ENCODE peak calls at places on chromosome 19, in ten cellular contexts. C is esophagus squamous epithelium, V is tibial nerve, O is fibroblast of lung, K is left ventricle myocardium inferior, T is Peyer's patch, Y is right atrium auricular region, N is thoracic aorta, P is brain microvascular endothelial cell, R is uterus. U is an unnamed sample.

GRCh38 chr19:1213391-1214286 is 8.1 kb downstream of the STK11 start:
- DNase-seq in C (no peak), V (no peak), O (peak; percentile 31), K (peak; percentile 60), T (peak; percentile 75), Y (peak; percentile 74), N (no peak), P (peak; percentile 73), R (peak; percentile 60), U (peak; percentile 81)

GRCh38 chr19:9818175-9818733 is 625 bp downstream of the FBXL12 start:
- DNase-seq in C (no peak), V (no peak), O (no peak), K (no peak), T (no peak), Y (no peak), N (no peak), P (no peak), R (no peak), U (no peak)

GRCh38 chr19:17549088-17549740 is 6.2 kb upstream of the COLGALT1 start:
- DNase-seq in C (no peak), V (no peak), O (no peak), K (no peak), T (no peak), Y (no peak), N (no peak), P (no peak), R (no peak), U (no peak)

GRCh38 chr19:18460900-18461299 is 23.0 kb upstream of the ISYNA1 start:
- DNase-seq in C (no peak), V (no peak), O (no peak), K (no peak), T (no peak), Y (no peak), N (no peak), P (no peak), R (no peak), U (no peak)

GRCh38 chr19:1168877-1169791 is 4.9 kb downstream of the SBNO2 start:
- DNase-seq in C (no peak), V (no peak), O (peak; percentile 86), K (no peak), T (peak; percentile 50), Y (no peak), N (no peak), P (peak; percentile 72), R (peak; percentile 72), U (peak; percentile 76)

GRCh38 chr19:10565028-10565566 is 713 bp downstream of the KRI1 start:
- DNase-seq in C (no peak), V (no peak), O (peak; percentile 32), K (no peak), T (no peak), Y (no peak), N (no peak), P (peak; percentile 24), R (peak; percentile 50), U (peak; percentile 43)

GRCh38 chr19:615619-616018 is 17.7 kb downstream of the POLRMT start:
- DNase-seq in C (no peak), V (no peak), O (no peak), K (no peak), T (peak; percentile 66), Y (no peak), N (no peak), P (no peak), R (no peak), U (no peak)

GRCh38 chr19:30665449-30665848 is 293.3 kb downstream of the ZNF536 start:
- DNase-seq in C (no peak), V (no peak), O (no peak), K (no peak), T (no peak), Y (no peak), N (no peak), P (no peak), R (no peak), U (no peak)

GRCh38 chr19:16199275-16199932 is 1.7 kb downstream of the AP1M1 start:
- DNase-seq in C (no peak), V (no peak), O (no peak), K (no peak), T (no peak), Y (no peak), N (no peak), P (no peak), R (no peak), U (no peak)
- H3K4me3 ChIP-seq in C (peak overlapping the region; percentile 62), V (peak overlapping the region; percentile 72), O (peak overlapping the region; percentile 98), K (peak overlapping the region; percentile 97), T (no peak overlapping the region), Y (peak overlapping the region; percentile 90), N (peak overlapping the region; percentile 98), P (peak overlapping the region; percentile 1), R (no peak overlapping the region), U (peak overlapping the region; percentile 99)

DNA sequence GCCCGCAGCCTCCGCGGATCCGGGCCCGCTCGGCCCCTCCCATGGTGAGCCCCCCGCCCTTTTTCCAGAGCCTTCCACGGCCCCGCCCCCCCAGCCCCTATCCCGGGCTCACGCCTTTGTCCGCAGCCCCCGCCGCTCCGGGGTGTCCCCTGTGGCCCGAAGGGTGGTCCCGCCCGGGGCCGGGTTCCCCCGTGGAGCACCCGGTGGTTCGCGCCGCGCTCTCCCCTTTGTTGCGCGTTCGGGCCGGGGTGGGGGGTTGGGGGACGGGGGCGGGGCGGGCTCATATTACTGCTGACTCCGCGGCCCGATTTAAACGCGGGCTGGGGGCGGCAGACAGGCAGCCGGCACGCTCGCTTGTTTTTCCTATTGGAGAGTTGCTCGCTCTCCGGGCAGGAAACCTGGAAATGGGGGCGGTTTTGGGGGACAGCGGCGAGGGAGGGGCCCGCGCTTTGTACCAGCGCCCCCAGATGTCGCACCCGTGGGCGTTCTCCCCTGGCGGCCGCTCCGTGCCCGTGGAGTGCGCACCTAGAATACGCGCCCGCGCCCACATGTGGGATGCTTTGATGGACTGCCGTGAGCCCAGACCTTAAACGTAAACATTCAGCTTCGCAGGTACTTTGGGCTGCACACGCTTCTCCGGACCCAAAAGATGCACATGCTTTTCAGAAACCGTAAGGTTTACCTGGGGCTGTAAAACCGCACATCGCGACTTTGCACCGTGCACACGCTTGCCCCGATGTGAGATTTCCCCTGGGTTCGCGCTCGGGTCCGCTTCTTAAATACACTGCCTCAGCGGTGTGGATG is 699 bp downstream of the PTOV1 start:
- DNase-seq in C (no peak), V (no peak), O (no peak), K (no peak), T (peak; percentile 55), Y (no peak), N (no peak), P (no peak), R (peak; percentile 51), U (no peak)
- TF ChIP-seq CTCF in C (no peak), V (no peak), O (no peak), K (no peak), T (no peak), Y (no peak), N (no peak), P (no peak), R (no peak), U (no peak)

DNA sequence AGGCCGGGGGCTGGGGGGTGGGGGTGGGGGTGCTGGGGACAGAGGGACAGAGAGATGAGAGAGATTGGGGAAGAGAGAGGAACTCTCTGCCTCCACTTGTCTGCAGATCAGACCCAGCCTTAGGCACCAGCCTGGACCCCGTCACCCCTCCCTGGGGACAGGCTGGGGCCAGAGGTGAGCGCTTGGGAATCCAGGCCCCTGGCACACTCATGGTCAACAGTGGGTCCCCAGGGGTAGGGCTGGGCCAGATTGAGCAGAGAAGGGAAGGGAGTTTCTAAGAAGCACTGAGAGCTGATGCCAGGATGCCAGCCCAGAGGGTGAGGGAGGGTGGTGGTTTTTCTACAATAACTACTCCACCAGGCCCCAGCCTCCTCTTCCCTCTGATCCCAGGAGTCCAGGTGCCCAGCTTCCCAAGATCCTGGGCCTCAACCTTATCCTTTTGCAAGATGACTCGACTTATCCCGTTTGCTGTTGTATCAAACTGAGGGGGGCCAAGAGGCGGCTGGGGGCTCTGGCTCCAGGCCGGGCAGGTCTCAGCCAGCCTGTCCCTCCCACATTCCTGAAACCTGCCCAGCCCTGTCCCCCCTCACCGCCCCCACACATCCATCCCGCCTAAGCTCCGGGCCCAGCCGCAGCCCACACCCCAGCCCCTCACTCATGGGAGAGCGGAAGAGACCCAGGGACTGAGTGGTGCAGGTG is 1.1 kb downstream of the BCAM start:
- DNase-seq in C (no peak), V (no peak), O (no peak), K (no peak), T (no peak), Y (no peak), N (no peak), P (no peak), R (peak; percentile 40), U (no peak)
- H3K4me3 ChIP-seq in C (peak overlapping the region; percentile 57), V (peak overlapping the region; percentile 66), O (no peak overlapping the region), K (peak overlapping the region; percentile 86), T (no peak overlapping the region), Y (peak overlapping the region; percentile 66), N (peak overlapping the region; percentile 92), P (no peak overlapping the region), R (peak overlapping the region; percentile 64), U (no peak overlapping the region)

GRCh38 chr19:32658527-32658926 is 16.5 kb downstream of the ANKRD27 start:
- DNase-seq in C (no peak), V (no peak), O (no peak), K (no peak), T (no peak), Y (no peak), N (no peak), P (no peak), R (no peak), U (no peak)
- TF ChIP-seq CTCF in C (no peak), V (no peak), O (no peak), K (no peak), T (no peak), Y (no peak), N (no peak), P (no peak), R (no peak), U (no peak)

DNA sequence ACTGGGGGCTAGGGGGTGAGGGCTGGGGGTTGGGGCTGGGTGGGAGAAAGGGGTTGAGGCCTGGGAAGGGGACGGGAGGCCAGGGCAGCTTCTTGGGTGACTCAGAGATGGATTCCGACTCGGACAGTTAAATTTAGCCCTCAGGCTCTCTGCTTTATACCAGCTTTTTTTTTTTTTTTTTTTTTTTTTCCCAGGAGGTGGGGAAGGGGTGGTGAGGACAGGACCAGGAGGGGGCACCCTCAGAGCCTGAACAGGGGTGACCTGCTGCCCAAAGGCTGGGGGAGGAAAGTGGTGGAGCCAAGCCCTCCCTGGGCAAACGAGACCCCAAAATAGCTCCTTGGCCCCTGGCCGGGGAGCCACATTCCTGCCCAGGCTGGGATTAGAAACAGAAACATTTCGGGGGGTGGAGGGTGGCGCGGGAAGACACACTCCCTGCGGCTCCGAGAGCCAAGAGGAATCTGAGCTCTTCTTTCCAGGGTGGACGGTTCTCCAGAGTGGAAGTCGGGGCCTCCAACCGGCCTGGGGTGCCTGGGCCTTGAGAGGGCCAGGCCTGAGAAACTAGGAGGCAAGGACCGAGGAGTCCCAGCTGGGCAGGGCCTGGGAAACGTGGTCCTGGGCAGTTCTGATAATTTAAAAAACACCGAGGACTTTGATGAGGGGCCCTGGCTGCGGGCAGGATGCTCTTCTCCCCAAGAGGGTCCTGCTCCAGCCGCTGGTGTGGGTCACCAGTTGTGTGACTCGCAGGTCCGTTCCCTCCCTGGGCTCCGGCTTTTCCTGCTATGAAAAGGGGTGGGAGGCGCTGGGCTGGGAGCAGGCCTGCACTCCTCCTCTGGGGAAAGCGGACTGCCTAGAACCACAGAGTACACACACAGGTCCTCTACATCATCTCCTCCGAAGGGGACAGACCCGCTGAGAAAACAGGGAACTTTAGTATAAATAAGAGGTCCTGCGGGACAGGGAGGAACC is 813 bp upstream of the DMPK start:
- DNase-seq in C (no peak), V (no peak), O (peak; percentile 75), K (peak; percentile 85), T (peak; percentile 53), Y (peak; percentile 80), N (no peak), P (peak; percentile 28), R (peak; percentile 84), U (peak; percentile 70)
- H3K4me3 ChIP-seq in C (peak overlapping the region; percentile 57), V (peak overlapping the region; percentile 64), O (peak overlapping the region; percentile 7), K (peak overlapping the region; percentile 75), T (no peak overlapping the region), Y (peak overlapping the region; percentile 71), N (peak overlapping the region; percentile 91), P (peak overlapping the region; percentile 12), R (peak overlapping the region; percentile 78), U (no peak overlapping the region)

GRCh38 chr19:45764487-45764886 is 4.6 kb downstream of the SIX5 start:
- DNase-seq in C (no peak), V (no peak), O (no peak), K (no peak), T (no peak), Y (no peak), N (no peak), P (no peak), R (no peak), U (no peak)
- TF ChIP-seq CTCF in C (no peak), V (no peak), O (no peak), K (no peak), T (no peak), Y (no peak), N (no peak), P (no peak), R (no peak), U (no peak)